ENCODE peak calls at places on chromosomes 13 and 19, in seven cellular contexts. U is AG04450, V is kidney epithelial cell, M is IMR-90, Q is astrocyte of the spinal cord, P is kidney, T is GM12865. I is an unnamed sample.

GRCh38 chr19:4715529-4716221 is 8.0 kb downstream of the DPP9 start:
- DNase-seq in U (no peak), V (no peak), M (no peak), Q (no peak), P (no peak), T (no peak), I (peak)

GRCh38 chr13:72545030-72545719 is 182.3 kb downstream of the MZT1 start:
- DNase-seq in U (no peak), V (no peak), M (no peak), Q (no peak), P (no peak), T (no peak), I (no peak)

GRCh38 chr19:29537601-29538000 is 11.8 kb downstream of the VSTM2B start:
- DNase-seq in U (no peak), V (no peak), M (no peak), Q (no peak), P (no peak), T (no peak), I (no peak)

GRCh38 chr13:91722267-91722884 is 324.0 kb downstream of the GPC5 start:
- DNase-seq in U (no peak), V (no peak), M (peak), Q (peak), P (no peak), T (peak), I (no peak)

GRCh38 chr13:19681517-19681916 is 48.1 kb downstream of the MPHOSPH8 start:
- DNase-seq in U (no peak), V (no peak), M (peak), Q (peak), P (no peak), T (no peak), I (no peak)

GRCh38 chr13:62483774-62484173 is 1068.1 kb upstream of the PCDH20 start:
- DNase-seq in U (no peak), V (no peak), M (peak), Q (peak), P (no peak), T (no peak), I (no peak)

GRCh38 chr13:96967248-96967745 is 27.0 kb downstream of the OXGR1 start:
- DNase-seq in U (no peak), V (no peak), M (no peak), Q (no peak), P (no peak), T (no peak), I (no peak)

GRCh38 chr13:89900104-89900760 is 1447.3 kb upstream of the MIR17HG start:
- DNase-seq in U (no peak), V (no peak), M (no peak), Q (no peak), P (no peak), T (no peak), I (no peak)

GRCh38 chr19:33420821-33421220 is 47.3 kb downstream of the CEBPG start:
- DNase-seq in U (no peak), V (no peak), M (no peak), Q (no peak), P (peak), T (no peak), I (no peak)

GRCh38 chr19:47086280-47086679 is 27.3 kb downstream of the ZC3H4 start:
- DNase-seq in U (no peak), V (no peak), M (no peak), Q (no peak), P (peak), T (no peak), I (no peak)

GRCh38 chr13:29587645-29588044 is 7.8 kb downstream of the SLC7A1 start:
- DNase-seq in U (no peak), V (no peak), M (peak), Q (no peak), P (peak), T (no peak), I (no peak)

GRCh38 chr19:8363803-8364771 is at the start of gene ANGPTL4:
- DNase-seq in U (no peak), V (no peak), M (peak), Q (peak), P (peak), T (no peak), I (peak)

GRCh38 chr19:45140144-45140503 is 20.7 kb downstream of the NKPD1 start:
- DNase-seq in U (no peak), V (no peak), M (no peak), Q (no peak), P (no peak), T (no peak), I (no peak)

GRCh38 chr19:980133-980998 is 3.8 kb upstream of the WDR18 start:
- DNase-seq in U (no peak), V (no peak), M (no peak), Q (no peak), P (peak), T (no peak), I (no peak)
- H3K4me3 ChIP-seq in U (no peak), V (no peak), M (no peak), Q (no peak), P (no peak), T (no peak), I (no peak)

GRCh38 chr19:1253514-1254080 is 5.2 kb downstream of the MIDN start:
- DNase-seq in U (no peak), V (no peak), M (peak), Q (no peak), P (peak), T (no peak), I (peak)
- H3K4me3 ChIP-seq in U (peak), V (peak), M (peak), Q (peak), P (peak), T (peak), I (peak)

GRCh38 chr19:21047712-21048111 is 27.3 kb downstream of the ZNF430 start:
- DNase-seq in U (no peak), V (no peak), M (no peak), Q (no peak), P (no peak), T (no peak), I (no peak)

GRCh38 chr19:21046489-21046888 is 26.0 kb downstream of the ZNF430 start:
- DNase-seq in U (no peak), V (no peak), M (no peak), Q (no peak), P (no peak), T (no peak), I (no peak)

GRCh38 chr19:21045028-21045427 is 24.6 kb downstream of the ZNF430 start:
- DNase-seq in U (no peak), V (no peak), M (no peak), Q (no peak), P (no peak), T (no peak), I (no peak)
- H3K4me3 ChIP-seq in U (no peak), V (no peak), M (no peak), Q (no peak), P (no peak), T (no peak), I (no peak)

GRCh38 chr19:50328257-50329145 is 676 bp downstream of the KCNC3 start:
- DNase-seq in U (no peak), V (no peak), M (no peak), Q (no peak), P (no peak), T (peak), I (no peak)
- H3K4me3 ChIP-seq in U (no peak), V (peak), M (peak), Q (no peak), P (peak), T (peak), I (no peak)

DNA sequence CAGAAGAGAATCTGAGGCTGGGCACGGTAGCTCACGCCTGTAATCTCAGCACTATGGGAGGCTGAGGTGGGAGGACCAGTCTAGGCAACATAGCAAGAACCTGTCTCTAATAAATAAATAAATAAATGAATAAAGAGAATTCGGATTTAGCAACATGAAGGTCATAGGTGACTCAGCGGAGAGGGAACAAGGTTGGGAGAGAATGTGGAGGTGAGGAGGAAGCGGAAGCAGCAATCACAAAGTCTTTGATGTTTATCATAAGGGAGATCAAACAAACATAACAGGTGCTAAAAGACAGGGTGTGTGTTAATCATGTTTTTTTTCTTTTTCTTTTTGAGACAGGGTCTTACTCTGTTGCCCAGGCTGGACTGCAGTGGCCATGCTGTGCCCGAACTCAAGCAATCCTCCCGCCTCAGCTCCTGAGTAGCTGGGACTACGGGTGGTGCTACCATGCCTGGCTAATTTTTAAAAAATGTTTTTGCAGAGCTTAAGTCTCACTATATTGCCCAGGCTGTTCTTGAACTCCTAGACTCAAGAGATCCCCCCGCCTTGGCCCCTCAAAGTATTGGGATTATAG is 16.3 kb downstream of the PBX4 start:
- DNase-seq in U (no peak), V (no peak), M (no peak), Q (no peak), P (no peak), T (no peak), I (no peak)
- H3K4me3 ChIP-seq in U (no peak), V (no peak), M (no peak), Q (no peak), P (no peak), T (no peak), I (no peak)

GRCh38 chr13:78608254-78608704 is 4.9 kb upstream of the POU4F1 start:
- DNase-seq in U (no peak), V (no peak), M (no peak), Q (no peak), P (peak), T (no peak), I (no peak)

GRCh38 chr13:78607409-78608253 is 4.3 kb upstream of the POU4F1 start:
- DNase-seq in U (no peak), V (no peak), M (no peak), Q (no peak), P (peak), T (no peak), I (no peak)

GRCh38 chr13:78609464-78610205 is 6.3 kb upstream of the POU4F1 start:
- DNase-seq in U (no peak), V (no peak), M (no peak), Q (no peak), P (peak), T (no peak), I (no peak)

GRCh38 chr13:78610381-78610883 is 7.1 kb upstream of the POU4F1 start:
- DNase-seq in U (peak), V (no peak), M (peak), Q (no peak), P (no peak), T (no peak), I (no peak)

GRCh38 chr13:78608705-78609463 is 5.5 kb upstream of the POU4F1 start:
- DNase-seq in U (no peak), V (no peak), M (no peak), Q (no peak), P (peak), T (no peak), I (no peak)
- H3K4me3 ChIP-seq in U (peak), V (peak), M (peak), Q (peak), P (peak), T (peak), I (peak)

DNA sequence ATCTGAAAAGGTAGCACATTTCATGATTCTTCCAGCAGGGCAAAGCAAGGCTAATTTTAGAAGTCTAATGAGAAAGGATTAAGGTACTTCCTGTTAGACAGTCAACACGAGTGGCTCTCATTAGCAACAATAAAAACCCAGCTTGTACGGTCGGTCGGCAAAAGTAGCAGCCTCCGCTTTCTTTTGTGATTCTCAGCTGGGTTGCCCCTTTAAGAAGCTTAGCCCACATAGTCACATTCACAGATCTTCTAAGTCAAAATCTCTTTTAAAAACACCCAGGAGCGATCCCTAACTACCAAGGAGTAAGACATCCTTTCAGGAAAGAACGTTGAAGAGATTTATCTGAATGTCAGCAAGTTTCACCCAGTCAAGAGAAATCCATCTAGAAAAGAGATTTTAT is 684.8 kb downstream of the DIAPH3 start:
- DNase-seq in U (no peak), V (no peak), M (no peak), Q (no peak), P (no peak), T (no peak), I (no peak)
- H3K4me3 ChIP-seq in U (no peak), V (no peak), M (no peak), Q (no peak), P (no peak), T (no peak), I (no peak)

I was measured in transverse colon.